ENCODE peak calls at places on chromosomes 7 and 10, in ten cellular contexts. V is Peyer's patch, H is heart left ventricle, G is mesendoderm, X is DND-41, I is foreskin fibroblast, S is MM.1S, N is AG04450, T is fibroblast of lung, W is A549. C is an unnamed sample.

GRCh38 chr7:13036256-13036765 is 348.9 kb downstream of the ARL4A start:
- DNase-seq in V (no peak), H (no peak), G (no peak), X (no peak), I (peak), S (no peak), N (no peak), T (peak), W (no peak), C (peak)

GRCh38 chr10:9331583-9332008 is 1277.1 kb downstream of the GATA3 start:
- DNase-seq in V (no peak), H (no peak), G (peak), X (no peak), I (peak), S (peak), N (peak), T (peak), W (peak), C (peak)

GRCh38 chr10:59243611-59244195 is 67.3 kb downstream of the PHYHIPL start:
- DNase-seq in V (no peak), H (no peak), G (no peak), X (no peak), I (no peak), S (no peak), N (no peak), T (peak), W (no peak), C (no peak)

GRCh38 chr10:77504870-77505257 is 132.7 kb downstream of the KCNMA1 start:
- DNase-seq in V (no peak), H (no peak), G (peak), X (no peak), I (peak), S (no peak), N (no peak), T (peak), W (peak), C (no peak)

GRCh38 chr7:6242561-6242960 is 29.9 kb downstream of the CYTH3 start:
- DNase-seq in V (no peak), H (no peak), G (no peak), X (no peak), I (peak), S (no peak), N (no peak), T (peak), W (no peak), C (no peak)

GRCh38 chr7:29968683-29969457 is 20.7 kb downstream of the SCRN1 start:
- DNase-seq in V (no peak), H (no peak), G (peak), X (no peak), I (peak), S (no peak), N (peak), T (peak), W (no peak), C (peak)

GRCh38 chr10:63409465-63410027 is 56.2 kb downstream of the JMJD1C start:
- DNase-seq in V (no peak), H (no peak), G (peak), X (no peak), I (peak), S (no peak), N (no peak), T (peak), W (no peak), C (no peak)

GRCh38 chr10:125634606-125635005 is 48.4 kb downstream of the TEX36 start:
- DNase-seq in V (no peak), H (no peak), G (no peak), X (no peak), I (no peak), S (no peak), N (no peak), T (no peak), W (no peak), C (no peak)

GRCh38 chr10:31581741-31582323 is 262.8 kb downstream of the ZEB1 start:
- DNase-seq in V (no peak), H (peak), G (no peak), X (no peak), I (no peak), S (no peak), N (no peak), T (no peak), W (no peak), C (no peak)

GRCh38 chr10:132519382-132520146 is 18.0 kb upstream of the INPP5A start:
- DNase-seq in V (no peak), H (peak), G (peak), X (no peak), I (peak), S (no peak), N (no peak), T (no peak), W (no peak), C (no peak)

GRCh38 chr10:8473205-8473604 is 418.7 kb downstream of the GATA3 start:
- DNase-seq in V (no peak), H (no peak), G (no peak), X (no peak), I (no peak), S (no peak), N (no peak), T (peak), W (no peak), C (no peak)

GRCh38 chr10:9238041-9238440 is 1183.6 kb downstream of the GATA3 start:
- DNase-seq in V (no peak), H (no peak), G (no peak), X (no peak), I (no peak), S (no peak), N (no peak), T (no peak), W (no peak), C (no peak)

GRCh38 chr7:91043181-91043580 is 221.1 kb upstream of the FZD1 start:
- DNase-seq in V (no peak), H (no peak), G (no peak), X (no peak), I (no peak), S (no peak), N (no peak), T (no peak), W (no peak), C (no peak)

GRCh38 chr7:33654641-33655040 is 250.7 kb upstream of the BMPER start:
- DNase-seq in V (no peak), H (no peak), G (no peak), X (no peak), I (no peak), S (no peak), N (no peak), T (no peak), W (no peak), C (no peak)

GRCh38 chr7:87876759-87877234 is 504 bp downstream of the DBF4 start:
- DNase-seq in V (peak), H (peak), G (peak), X (peak), I (peak), S (peak), N (peak), T (peak), W (peak), C (no peak)

GRCh38 chr7:149872419-149873073 is 1.2 kb upstream of the ATP6V0E2 start:
- DNase-seq in V (peak), H (peak), G (peak), X (no peak), I (peak), S (no peak), N (no peak), T (peak), W (peak), C (no peak)

GRCh38 chr10:71812016-71812912 is 38.8 kb downstream of the PSAP start:
- DNase-seq in V (peak), H (peak), G (peak), X (peak), I (peak), S (peak), N (no peak), T (peak), W (peak), C (no peak)

GRCh38 chr7:47937065-47937687 is 11.1 kb downstream of the PKD1L1 start:
- DNase-seq in V (peak), H (no peak), G (no peak), X (no peak), I (no peak), S (peak), N (no peak), T (no peak), W (no peak), C (no peak)

GRCh38 chr10:30431435-30431911 is 2.5 kb upstream of the MAP3K8 start:
- DNase-seq in V (no peak), H (peak), G (no peak), X (no peak), I (no peak), S (no peak), N (no peak), T (peak), W (no peak), C (no peak)

GRCh38 chr7:49297958-49298357 is 373.6 kb downstream of the CDC14C start:
- DNase-seq in V (no peak), H (no peak), G (no peak), X (no peak), I (no peak), S (no peak), N (no peak), T (no peak), W (no peak), C (no peak)

GRCh38 chr10:43110318-43111071 is 27.8 kb upstream of the CSGALNACT2 start:
- DNase-seq in V (no peak), H (peak), G (peak), X (no peak), I (peak), S (peak), N (no peak), T (peak), W (no peak), C (no peak)

GRCh38 chr7:158831738-158832091 is 2.4 kb upstream of the ESYT2 start:
- DNase-seq in V (no peak), H (no peak), G (no peak), X (no peak), I (no peak), S (no peak), N (no peak), T (no peak), W (no peak), C (no peak)

GRCh38 chr7:158829342-158830210 is at the start of gene ESYT2:
- DNase-seq in V (peak), H (peak), G (peak), X (peak), I (peak), S (peak), N (peak), T (peak), W (peak), C (peak)

GRCh38 chr7:158834799-158835784 is 5.8 kb upstream of the ESYT2 start:
- DNase-seq in V (no peak), H (no peak), G (no peak), X (no peak), I (no peak), S (no peak), N (no peak), T (no peak), W (no peak), C (no peak)

GRCh38 chr7:158830211-158830723 is 958 bp upstream of the ESYT2 start:
- DNase-seq in V (no peak), H (no peak), G (no peak), X (no peak), I (no peak), S (no peak), N (no peak), T (no peak), W (no peak), C (no peak)

GRCh38 chr7:158832994-158833393 is 3.7 kb upstream of the ESYT2 start:
- DNase-seq in V (no peak), H (no peak), G (no peak), X (no peak), I (no peak), S (no peak), N (no peak), T (no peak), W (no peak), C (no peak)
- H3K4me3 ChIP-seq in V (no peak), H (no peak), G (no peak), X (no peak), I (no peak), S (no peak), N (no peak), T (no peak), W (no peak), C (no peak)

GRCh38 chr7:74452748-74453320 is 872 bp upstream of the GTF2IRD1 start:
- DNase-seq in V (peak), H (no peak), G (no peak), X (no peak), I (peak), S (no peak), N (no peak), T (peak), W (peak), C (peak)

GRCh38 chr7:74454948-74455804 is 1.5 kb downstream of the GTF2IRD1 start:
- DNase-seq in V (no peak), H (peak), G (no peak), X (no peak), I (peak), S (no peak), N (no peak), T (no peak), W (no peak), C (no peak)

GRCh38 chr7:74454059-74454947 is 597 bp downstream of the GTF2IRD1 start:
- DNase-seq in V (no peak), H (no peak), G (no peak), X (no peak), I (peak), S (no peak), N (no peak), T (no peak), W (no peak), C (no peak)

GRCh38 chr7:74455933-74456332 is 2.2 kb downstream of the GTF2IRD1 start:
- DNase-seq in V (no peak), H (no peak), G (no peak), X (no peak), I (peak), S (no peak), N (no peak), T (no peak), W (no peak), C (no peak)

DNA sequence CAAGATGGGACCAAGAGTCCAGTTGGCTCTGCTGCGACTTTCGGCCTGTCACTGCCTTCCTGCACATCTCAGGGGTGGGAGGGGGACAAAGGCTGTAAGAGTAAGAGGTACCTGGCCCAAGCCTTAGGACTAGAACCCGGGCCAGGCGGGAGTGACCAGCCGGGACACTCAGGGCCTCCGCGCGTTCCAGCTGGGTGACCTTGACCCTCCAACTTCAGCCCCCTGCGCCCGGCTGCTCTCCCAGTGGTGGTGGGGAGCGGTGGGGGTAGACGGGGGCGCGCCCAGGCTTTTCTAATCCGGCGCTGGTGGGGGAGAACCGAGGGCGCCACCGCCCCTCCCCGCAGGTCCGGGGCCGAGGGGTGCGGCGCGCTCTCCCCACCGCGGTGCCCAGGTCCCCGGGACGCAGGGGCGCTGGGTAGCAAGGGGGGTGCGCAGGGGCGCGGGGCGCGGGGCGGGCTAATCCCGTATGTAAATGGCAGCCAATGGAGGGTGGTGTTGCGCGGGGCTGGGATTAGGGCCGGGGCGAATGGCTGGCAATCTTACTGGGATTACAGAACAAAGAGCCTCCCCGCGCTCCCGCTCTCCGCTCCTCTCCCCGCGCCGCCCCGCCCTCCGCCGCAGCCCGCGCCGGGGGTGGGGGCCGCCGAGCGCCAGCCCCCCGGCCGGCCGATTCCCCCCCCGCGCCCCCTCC is at the start of gene GTF2IRD1:
- DNase-seq in V (peak), H (peak), G (peak), X (peak), I (peak), S (peak), N (peak), T (peak), W (peak), C (peak)
- H3K4me3 ChIP-seq in V (peak), H (peak), G (peak), X (peak), I (peak), S (peak), N (peak), T (peak), W (peak), C (peak)

DNA sequence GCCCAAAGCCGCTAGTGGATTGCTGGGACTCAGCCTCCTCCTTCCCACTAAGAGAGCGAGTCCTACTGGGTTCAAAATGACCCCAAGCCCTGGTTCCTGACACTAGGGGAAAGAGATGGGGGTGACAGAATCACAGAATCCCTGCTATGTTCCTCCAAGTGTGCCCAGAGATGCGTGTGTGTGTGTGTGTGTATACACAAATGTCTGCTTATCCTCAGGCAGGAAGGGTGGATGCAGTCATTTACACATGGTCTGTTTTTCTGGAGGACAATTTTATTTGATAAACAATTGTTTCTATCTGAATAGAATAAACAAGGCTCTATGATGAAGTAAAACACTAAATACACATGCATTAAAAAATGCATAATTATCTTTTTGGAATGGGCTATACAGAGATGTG is 1.2 kb upstream of the PLAU start:
- DNase-seq in V (no peak), H (no peak), G (no peak), X (no peak), I (no peak), S (no peak), N (no peak), T (no peak), W (no peak), C (no peak)
- H3K4me3 ChIP-seq in V (no peak), H (peak), G (no peak), X (no peak), I (no peak), S (no peak), N (peak), T (no peak), W (peak), C (no peak)

GRCh38 chr10:7308826-7309225 is 102.0 kb downstream of the SFMBT2 start:
- DNase-seq in V (no peak), H (no peak), G (no peak), X (no peak), I (no peak), S (no peak), N (no peak), T (no peak), W (no peak), C (no peak)

GRCh38 chr10:7305053-7305452 is 105.8 kb downstream of the SFMBT2 start:
- DNase-seq in V (no peak), H (no peak), G (no peak), X (no peak), I (no peak), S (no peak), N (no peak), T (no peak), W (no peak), C (no peak)

GRCh38 chr10:7304110-7304509 is 106.7 kb downstream of the SFMBT2 start:
- DNase-seq in V (no peak), H (no peak), G (no peak), X (no peak), I (no peak), S (no peak), N (no peak), T (no peak), W (no peak), C (no peak)

GRCh38 chr10:7303067-7303629 is 107.7 kb downstream of the SFMBT2 start:
- DNase-seq in V (no peak), H (no peak), G (no peak), X (no peak), I (no peak), S (no peak), N (no peak), T (no peak), W (no peak), C (no peak)

DNA sequence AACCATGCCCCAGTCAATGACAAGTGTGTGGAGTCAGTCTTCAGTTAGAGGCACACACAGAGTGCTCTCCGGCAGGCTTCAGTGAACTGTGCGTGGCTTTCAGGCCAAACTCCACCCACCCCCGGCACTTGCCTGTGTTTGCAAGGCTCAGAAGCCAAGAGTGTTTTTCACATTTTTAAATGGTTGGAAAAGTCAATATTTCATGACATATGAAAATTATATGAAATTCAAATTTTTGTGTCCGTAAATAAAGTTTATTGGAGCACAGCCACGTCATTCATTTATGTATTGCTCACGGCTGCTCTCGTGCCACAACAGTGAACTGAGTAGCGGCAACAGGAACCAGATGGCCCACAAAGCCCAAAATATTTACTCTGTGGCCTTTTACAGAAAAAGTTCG is 104.7 kb downstream of the SFMBT2 start:
- DNase-seq in V (no peak), H (no peak), G (no peak), X (no peak), I (peak), S (no peak), N (no peak), T (no peak), W (no peak), C (no peak)
- H3K4me3 ChIP-seq in V (no peak), H (no peak), G (no peak), X (no peak), I (no peak), S (no peak), N (no peak), T (no peak), W (no peak), C (no peak)

DNA sequence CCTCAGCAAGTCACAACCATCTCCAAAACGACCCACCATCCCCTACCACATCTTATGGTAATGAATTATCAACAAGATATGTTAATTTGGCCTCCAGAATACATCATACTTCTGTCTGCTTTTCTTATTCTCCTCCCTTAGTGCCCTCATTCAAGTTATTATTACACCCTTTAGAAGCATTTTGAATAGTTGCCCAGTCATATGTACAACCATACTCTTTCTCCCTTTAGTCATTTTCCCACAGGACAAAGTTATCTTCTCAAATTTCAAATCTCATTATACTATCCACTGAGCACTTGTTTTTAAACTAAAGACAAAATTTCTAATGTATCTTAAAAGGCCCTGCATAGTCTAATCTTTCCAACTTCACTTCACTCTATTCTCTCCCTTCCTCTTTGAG is 71.0 kb downstream of the GNAT3 start:
- DNase-seq in V (no peak), H (no peak), G (no peak), X (no peak), I (peak), S (no peak), N (no peak), T (peak), W (no peak), C (no peak)
- H3K4me3 ChIP-seq in V (no peak), H (no peak), G (no peak), X (no peak), I (no peak), S (no peak), N (no peak), T (no peak), W (no peak), C (no peak)

DNA sequence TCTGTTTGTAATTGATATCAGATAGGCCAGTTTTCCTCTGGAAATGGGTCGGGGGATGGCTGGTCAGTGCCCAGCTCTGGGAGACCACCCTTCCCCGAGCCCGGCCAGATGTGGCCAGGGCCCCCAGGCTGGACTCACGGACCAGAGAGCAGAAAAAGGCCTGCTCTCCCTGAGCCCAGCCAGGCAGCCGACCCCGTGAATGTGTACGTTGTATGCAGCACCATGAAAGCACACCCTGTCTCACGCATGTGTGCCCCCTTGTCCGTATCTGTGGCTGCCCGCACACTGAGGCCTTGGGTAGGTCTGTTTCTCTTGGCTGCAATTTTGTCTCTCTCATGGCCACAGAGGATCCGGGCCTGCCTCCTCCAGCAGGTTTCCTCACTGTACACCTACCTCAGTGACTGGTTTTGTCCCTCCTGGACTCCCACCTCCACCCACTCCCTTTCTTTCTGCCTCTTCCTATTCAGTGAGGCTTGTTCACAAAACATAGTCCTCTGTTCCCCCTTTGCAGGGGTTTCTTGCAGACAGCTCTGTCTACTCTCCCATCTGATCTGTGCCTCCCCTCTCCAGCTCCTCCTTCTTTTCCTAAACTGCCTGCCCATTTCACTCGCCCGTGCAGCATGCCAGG is 23.6 kb upstream of the ANKRD2 start:
- DNase-seq in V (no peak), H (no peak), G (no peak), X (no peak), I (peak), S (no peak), N (no peak), T (no peak), W (no peak), C (no peak)
- H3K4me3 ChIP-seq in V (no peak), H (no peak), G (no peak), X (no peak), I (no peak), S (no peak), N (no peak), T (no peak), W (no peak), C (no peak)

C was measured in skeletal muscle cell.